ENCODE peak calls at places on chromosomes 5 and 9, in six cellular contexts. U is fibroblast of the aortic adventitia; M is endodermal cell; S is foreskin fibroblast; Z is GM06990; A is CD8-positive, alpha-beta T cell. T is an unnamed sample.

GRCh38 chr5:163861670-163862069 is 356.3 kb downstream of the MAT2B start:
- DNase-seq in U (no peak), Z (no peak), M (no peak), S (peak; percentile 3), A (no peak), T (no peak)

GRCh38 chr5:153860482-153860881 is 178.2 kb downstream of the FAM114A2 start:
- DNase-seq in Z (no peak), M (no peak), U (no peak), S (no peak), A (no peak), T (no peak)

GRCh38 chr5:169980418-169981053 is at the start of gene INSYN2B:
- DNase-seq in M (peak; percentile 96), A (no peak), Z (no peak), U (peak; percentile 94), S (peak; percentile 92), T (peak; percentile 24)

GRCh38 chr9:92206490-92206889 is 87.0 kb downstream of the IARS1 start:
- DNase-seq in S (peak; percentile 59), A (no peak), Z (no peak), U (peak; percentile 13), M (no peak), T (no peak)

GRCh38 chr9:93207326-93207814 is 23.4 kb downstream of the WNK2 start:
- DNase-seq in M (no peak), S (peak; percentile 73), Z (no peak), U (peak; percentile 77), A (no peak), T (no peak)

GRCh38 chr5:79107020-79107796 is 4.4 kb upstream of the BHMT start:
- DNase-seq in U (peak; percentile 28), M (no peak), Z (no peak), A (no peak), S (peak; percentile 62), T (no peak)

GRCh38 chr9:98888794-98889495 is 54.8 kb upstream of the COL15A1 start:
- DNase-seq in A (no peak), S (peak; percentile 58), M (peak; percentile 9), U (peak; percentile 80), Z (no peak), T (no peak)

GRCh38 chr9:82152181-82152580 is 163.6 kb downstream of the SPATA31D1 start:
- DNase-seq in A (no peak), M (no peak), U (no peak), Z (no peak), S (peak; percentile 66), T (no peak)

GRCh38 chr5:92401492-92401891 is 1018.4 kb upstream of the ARRDC3 start:
- DNase-seq in Z (peak; percentile 7), U (peak; percentile 33), M (peak; percentile 49), A (no peak), S (peak; percentile 4), T (no peak)

GRCh38 chr5:38601843-38602424 is 45.5 kb upstream of the LIFR start:
- DNase-seq in Z (no peak), A (no peak), S (peak; percentile 84), U (no peak), M (no peak), T (no peak)

GRCh38 chr9:94934816-94935328 is 208.4 kb downstream of the AOPEP start:
- DNase-seq in A (no peak), S (no peak), Z (no peak), M (peak; percentile 33), U (no peak), T (no peak)

GRCh38 chr9:80156262-80156661 is 584.5 kb downstream of the TLE4 start:
- DNase-seq in U (no peak), Z (no peak), A (no peak), S (no peak), M (no peak), T (no peak)

GRCh38 chr5:132013711-132014110 is 2.3 kb upstream of the ACSL6 start:
- DNase-seq in Z (no peak), A (peak; percentile 9), S (no peak), U (no peak), M (no peak), T (no peak)

GRCh38 chr9:137423001-137423809 is at the start of the genes EXD3 and NOXA1:
- DNase-seq in Z (peak; percentile 92), M (peak; percentile 98), S (peak; percentile 97), A (peak; percentile 94), U (peak; percentile 89), T (no peak)

GRCh38 chr9:137426018-137426681 is 3.0 kb downstream of the NOXA1 start:
- DNase-seq in Z (peak; percentile 8), M (no peak), S (no peak), A (no peak), U (no peak), T (no peak)

GRCh38 chr9:137421838-137422667 is 909 bp downstream of the EXD3 start:
- DNase-seq in M (no peak), S (no peak), U (no peak), Z (no peak), A (no peak), T (no peak)

GRCh38 chr9:137423810-137424291 is 658 bp downstream of the NOXA1 start:
- DNase-seq in U (no peak), M (no peak), Z (no peak), S (peak; percentile 76), A (no peak), T (no peak)

GRCh38 chr9:137422668-137423000 is 328 bp downstream of the EXD3 start:
- DNase-seq in M (peak; percentile 73), Z (peak; percentile 64), A (no peak), U (no peak), S (peak; percentile 69), T (no peak)
- TF ChIP-seq CTCF in M (no peak), Z (no peak), A (no peak), U (no peak), S (no peak), T (no peak)

GRCh38 chr9:124778575-124779367 is 1.8 kb downstream of the OLFML2A start:
- DNase-seq in A (no peak), U (no peak), M (peak; percentile 47), Z (no peak), S (no peak), T (no peak)

GRCh38 chr9:124779368-124780059 is 2.6 kb downstream of the OLFML2A start:
- DNase-seq in Z (no peak), M (peak; percentile 94), U (peak; percentile 82), A (no peak), S (peak; percentile 92), T (no peak)

GRCh38 chr9:124776952-124777645 is at the start of gene OLFML2A:
- DNase-seq in U (no peak), M (peak; percentile 87), A (no peak), Z (peak; percentile 46), S (peak; percentile 62), T (no peak)

GRCh38 chr9:124774131-124774978 is 2.6 kb upstream of the OLFML2A start:
- DNase-seq in U (peak; percentile 80), Z (peak; percentile 65), M (peak; percentile 97), S (peak; percentile 86), A (peak; percentile 84), T (peak; percentile 50)

DNA sequence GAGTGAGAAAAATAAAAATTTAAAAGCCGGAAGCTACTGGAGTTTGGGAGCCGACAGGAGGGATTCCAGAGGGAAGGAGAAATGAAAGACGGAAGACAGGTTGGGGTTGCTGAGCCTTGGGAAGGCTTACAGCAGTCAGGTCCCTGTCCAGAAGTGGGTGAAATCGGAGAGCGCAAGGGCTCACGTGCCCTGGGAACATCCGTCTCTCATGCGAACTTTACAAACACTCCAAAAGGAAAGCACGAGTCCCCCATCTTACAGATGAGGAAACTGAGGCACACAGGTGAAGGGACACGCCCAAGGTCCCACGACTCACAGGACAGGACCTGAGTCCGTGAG is 351 bp upstream of the OLFML2A start:
- DNase-seq in M (no peak), Z (no peak), U (no peak), S (no peak), A (no peak), T (no peak)
- H3K4me3 ChIP-seq in M (peak overlapping the region; percentile 76), Z (peak overlapping the region; percentile 54), U (peak overlapping the region; percentile 53), S (peak overlapping the region; percentile 39), A (no peak overlapping the region), T (peak overlapping the region; percentile 46)

DNA sequence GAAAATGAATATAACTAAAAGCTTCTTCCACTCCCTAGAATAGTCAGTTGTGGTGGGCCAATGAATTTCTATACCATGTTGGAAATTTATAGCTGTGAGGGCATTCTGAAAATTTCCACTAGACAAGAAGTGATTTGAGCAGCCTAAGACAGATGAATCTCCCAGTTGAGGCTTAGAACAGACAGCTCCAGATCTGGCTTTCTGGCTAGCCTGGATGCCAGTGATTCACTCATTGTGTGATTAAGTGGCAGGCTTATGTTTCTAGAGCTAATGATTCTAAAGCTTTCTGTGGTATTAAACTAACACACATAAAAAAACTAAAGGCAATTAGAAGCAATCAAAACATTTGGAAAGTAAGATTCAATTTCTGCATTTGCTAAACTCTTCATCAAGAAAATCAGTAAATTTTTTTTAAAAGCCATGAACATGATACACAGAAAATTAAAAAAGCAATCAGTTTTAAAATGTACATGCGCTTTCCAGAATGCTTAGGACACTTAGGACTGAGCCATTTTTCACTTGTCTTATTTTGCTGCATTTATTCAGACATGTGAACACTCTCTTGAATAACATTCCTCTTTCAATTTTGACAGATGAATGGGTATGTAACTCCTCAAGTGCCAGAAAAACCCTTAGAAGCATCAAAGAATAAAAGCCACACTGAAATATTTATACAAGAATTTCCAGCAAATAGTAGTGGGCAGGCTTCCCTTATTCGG is 100.5 kb upstream of the GNAQ start:
- DNase-seq in A (no peak), Z (no peak), U (no peak), S (peak; percentile 42), M (no peak), T (no peak)
- TF ChIP-seq CTCF in A (no peak), Z (no peak), U (no peak), S (no peak), M (no peak), T (no peak)

GRCh38 chr5:179345179-179345428 is 157 bp downstream of the ADAMTS2 start:
- DNase-seq in U (no peak), S (no peak), Z (no peak), A (no peak), M (no peak), T (no peak)

GRCh38 chr5:179343021-179343781 is 2.1 kb downstream of the ADAMTS2 start:
- DNase-seq in U (peak; percentile 16), S (peak; percentile 46), Z (no peak), A (no peak), M (no peak), T (no peak)

GRCh38 chr5:179345429-179346321 is at the start of gene ADAMTS2:
- DNase-seq in M (peak; percentile 86), U (peak; percentile 47), S (peak; percentile 87), Z (no peak), A (no peak), T (no peak)

GRCh38 chr5:179343902-179344300 is 1.4 kb downstream of the ADAMTS2 start:
- DNase-seq in Z (no peak), M (peak; percentile 94), U (peak; percentile 44), A (no peak), S (peak; percentile 88), T (no peak)

DNA sequence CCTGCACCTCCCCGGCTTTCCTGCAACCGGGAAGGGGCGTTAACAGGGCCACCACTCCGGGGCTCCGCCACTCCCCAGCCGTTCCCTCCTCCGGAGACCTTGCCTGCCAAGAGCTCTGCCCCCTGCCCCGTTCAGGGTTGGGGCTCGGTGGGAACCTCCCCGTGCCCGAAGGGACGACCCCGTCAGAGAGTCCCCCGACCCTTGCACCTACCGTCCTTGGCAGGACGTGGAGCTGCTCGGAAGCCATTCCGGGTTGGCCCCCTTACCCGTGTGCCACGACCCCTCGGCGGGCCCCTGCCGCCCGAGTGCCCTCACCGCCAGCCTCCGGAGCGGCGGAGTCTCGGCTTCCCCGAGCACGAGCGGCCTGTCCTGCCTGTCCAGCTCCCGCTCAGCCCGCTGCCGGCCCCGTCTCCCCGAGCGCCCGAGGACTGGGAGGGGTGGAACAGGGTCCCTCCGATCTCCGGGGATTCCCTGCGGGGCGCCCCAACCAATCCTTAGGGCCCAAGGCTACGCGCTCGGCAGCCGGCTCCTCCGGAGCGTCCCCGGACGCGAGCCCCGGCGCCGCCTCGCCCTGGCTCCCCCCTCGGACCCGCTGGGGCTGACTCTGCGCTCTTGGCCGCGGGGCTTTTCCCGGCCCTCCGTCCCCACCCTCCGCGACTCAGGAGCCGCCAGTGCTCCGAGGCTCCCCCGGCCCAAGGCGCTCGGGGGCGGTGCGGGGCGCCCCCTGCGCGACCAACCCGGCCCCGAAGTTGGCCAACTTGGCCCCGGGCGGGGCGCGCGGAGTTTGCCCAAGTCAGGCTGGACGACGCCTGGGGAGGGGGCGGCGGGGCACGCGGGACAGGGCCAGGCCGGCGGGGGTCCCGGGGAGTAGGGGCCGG is 721 bp downstream of the ADAMTS2 start:
- DNase-seq in Z (no peak), U (peak; percentile 16), A (no peak), S (peak; percentile 67), M (peak; percentile 74), T (no peak)
- H3K4me3 ChIP-seq in Z (no peak overlapping the region), U (peak overlapping the region; percentile 86), A (no peak overlapping the region), S (peak overlapping the region; percentile 68), M (peak overlapping the region; percentile 80), T (no peak overlapping the region)

T was measured in GM12864.